ENCODE peak calls at places on chromosomes 2 and 18, in nine cellular contexts. One of them, this sample, is unnamed.

GRCh38 chr2:175156534-175156933 is 11.5 kb downstream of the ATF2 start:
- DNase-seq in NCI-H524: peak
- DNase-seq in iPS DF 19.7: no peak
- DNase-seq in CD4-positive, CD25-positive, alpha-beta regulatory T cell: no peak
- DNase-seq in WTC11: no peak
- DNase-seq in activated naive CD8-positive, alpha-beta T cell treated with anti-CD3 and anti-CD28 coated beads, Interleukin-2, amount 50 U/mL, for 16 hours: no peak
- DNase-seq in GF-D8: no peak
- DNase-seq in myocyte: no peak
- DNase-seq in CD8-positive, alpha-beta T cell: no peak
- DNase-seq in this sample: no peak

GRCh38 chr2:223601932-223602676 is at the start of gene SCG2:
- DNase-seq in NCI-H524: no peak
- DNase-seq in iPS DF 19.7: no peak
- DNase-seq in CD4-positive, CD25-positive, alpha-beta regulatory T cell: peak
- DNase-seq in WTC11: peak
- DNase-seq in activated naive CD8-positive, alpha-beta T cell treated with anti-CD3 and anti-CD28 coated beads, Interleukin-2, amount 50 U/mL, for 16 hours: no peak
- DNase-seq in GF-D8: no peak
- DNase-seq in myocyte: peak
- DNase-seq in CD8-positive, alpha-beta T cell: peak
- DNase-seq in this sample: peak

GRCh38 chr2:7620255-7620654 is 703.0 kb downstream of the RNF144A start:
- DNase-seq in NCI-H524: no peak
- DNase-seq in iPS DF 19.7: no peak
- DNase-seq in CD4-positive, CD25-positive, alpha-beta regulatory T cell: no peak
- DNase-seq in WTC11: no peak
- DNase-seq in activated naive CD8-positive, alpha-beta T cell treated with anti-CD3 and anti-CD28 coated beads, Interleukin-2, amount 50 U/mL, for 16 hours: no peak
- DNase-seq in GF-D8: no peak
- DNase-seq in myocyte: no peak
- DNase-seq in CD8-positive, alpha-beta T cell: no peak
- DNase-seq in this sample: no peak

GRCh38 chr2:19529663-19530062 is 171.2 kb upstream of the OSR1 start:
- DNase-seq in NCI-H524: no peak
- DNase-seq in iPS DF 19.7: no peak
- DNase-seq in CD4-positive, CD25-positive, alpha-beta regulatory T cell: no peak
- DNase-seq in WTC11: no peak
- DNase-seq in activated naive CD8-positive, alpha-beta T cell treated with anti-CD3 and anti-CD28 coated beads, Interleukin-2, amount 50 U/mL, for 16 hours: no peak
- DNase-seq in GF-D8: no peak
- DNase-seq in myocyte: no peak
- DNase-seq in CD8-positive, alpha-beta T cell: no peak
- DNase-seq in this sample: no peak

GRCh38 chr18:64017870-64018269 is 48.0 kb downstream of the SERPINB8 start:
- DNase-seq in NCI-H524: no peak
- DNase-seq in iPS DF 19.7: no peak
- DNase-seq in CD4-positive, CD25-positive, alpha-beta regulatory T cell: peak
- DNase-seq in WTC11: no peak
- DNase-seq in activated naive CD8-positive, alpha-beta T cell treated with anti-CD3 and anti-CD28 coated beads, Interleukin-2, amount 50 U/mL, for 16 hours: no peak
- DNase-seq in GF-D8: no peak
- DNase-seq in myocyte: peak
- DNase-seq in CD8-positive, alpha-beta T cell: no peak
- DNase-seq in this sample: peak

GRCh38 chr2:211270257-211270656 is 713.9 kb downstream of the CPS1 start:
- DNase-seq in NCI-H524: no peak
- DNase-seq in iPS DF 19.7: no peak
- DNase-seq in CD4-positive, CD25-positive, alpha-beta regulatory T cell: no peak
- DNase-seq in WTC11: no peak
- DNase-seq in activated naive CD8-positive, alpha-beta T cell treated with anti-CD3 and anti-CD28 coated beads, Interleukin-2, amount 50 U/mL, for 16 hours: no peak
- DNase-seq in GF-D8: no peak
- DNase-seq in myocyte: no peak
- DNase-seq in CD8-positive, alpha-beta T cell: no peak
- DNase-seq in this sample: no peak

GRCh38 chr2:119826370-119826961 is 66.7 kb downstream of the PTPN4 start:
- DNase-seq in NCI-H524: peak
- DNase-seq in iPS DF 19.7: peak
- DNase-seq in CD4-positive, CD25-positive, alpha-beta regulatory T cell: peak
- DNase-seq in WTC11: peak
- DNase-seq in activated naive CD8-positive, alpha-beta T cell treated with anti-CD3 and anti-CD28 coated beads, Interleukin-2, amount 50 U/mL, for 16 hours: no peak
- DNase-seq in GF-D8: peak
- DNase-seq in myocyte: peak
- DNase-seq in CD8-positive, alpha-beta T cell: peak
- DNase-seq in this sample: peak

GRCh38 chr2:94984964-94985575 is 40.4 kb upstream of the MAL start:
- DNase-seq in NCI-H524: no peak
- DNase-seq in iPS DF 19.7: no peak
- DNase-seq in CD4-positive, CD25-positive, alpha-beta regulatory T cell: no peak
- DNase-seq in WTC11: no peak
- DNase-seq in activated naive CD8-positive, alpha-beta T cell treated with anti-CD3 and anti-CD28 coated beads, Interleukin-2, amount 50 U/mL, for 16 hours: no peak
- DNase-seq in GF-D8: no peak
- DNase-seq in myocyte: no peak
- DNase-seq in CD8-positive, alpha-beta T cell: no peak
- DNase-seq in this sample: no peak

GRCh38 chr2:142082363-142082762 is 48.5 kb downstream of the LRP1B start:
- DNase-seq in NCI-H524: no peak
- DNase-seq in iPS DF 19.7: no peak
- DNase-seq in CD4-positive, CD25-positive, alpha-beta regulatory T cell: no peak
- DNase-seq in WTC11: no peak
- DNase-seq in activated naive CD8-positive, alpha-beta T cell treated with anti-CD3 and anti-CD28 coated beads, Interleukin-2, amount 50 U/mL, for 16 hours: no peak
- DNase-seq in GF-D8: no peak
- DNase-seq in myocyte: no peak
- DNase-seq in CD8-positive, alpha-beta T cell: no peak
- DNase-seq in this sample: peak

GRCh38 chr2:187627153-187627552 is 72.9 kb upstream of the TFPI start:
- DNase-seq in NCI-H524: no peak
- DNase-seq in iPS DF 19.7: no peak
- DNase-seq in CD4-positive, CD25-positive, alpha-beta regulatory T cell: no peak
- DNase-seq in WTC11: no peak
- DNase-seq in activated naive CD8-positive, alpha-beta T cell treated with anti-CD3 and anti-CD28 coated beads, Interleukin-2, amount 50 U/mL, for 16 hours: no peak
- DNase-seq in GF-D8: no peak
- DNase-seq in myocyte: no peak
- DNase-seq in CD8-positive, alpha-beta T cell: no peak
- DNase-seq in this sample: no peak

GRCh38 chr2:10028988-10029874 is 14.1 kb upstream of the KLF11 start:
- DNase-seq in NCI-H524: no peak
- DNase-seq in iPS DF 19.7: no peak
- DNase-seq in CD4-positive, CD25-positive, alpha-beta regulatory T cell: peak
- DNase-seq in WTC11: peak
- DNase-seq in activated naive CD8-positive, alpha-beta T cell treated with anti-CD3 and anti-CD28 coated beads, Interleukin-2, amount 50 U/mL, for 16 hours: no peak
- DNase-seq in GF-D8: peak
- DNase-seq in myocyte: no peak
- DNase-seq in CD8-positive, alpha-beta T cell: peak
- DNase-seq in this sample: peak

GRCh38 chr2:13504808-13505207 is 788.1 kb downstream of the TRIB2 start:
- DNase-seq in NCI-H524: no peak
- DNase-seq in iPS DF 19.7: no peak
- DNase-seq in CD4-positive, CD25-positive, alpha-beta regulatory T cell: no peak
- DNase-seq in WTC11: no peak
- DNase-seq in activated naive CD8-positive, alpha-beta T cell treated with anti-CD3 and anti-CD28 coated beads, Interleukin-2, amount 50 U/mL, for 16 hours: no peak
- DNase-seq in GF-D8: no peak
- DNase-seq in myocyte: no peak
- DNase-seq in CD8-positive, alpha-beta T cell: no peak
- DNase-seq in this sample: no peak

GRCh38 chr2:152384992-152385391 is 50.0 kb downstream of the FMNL2 start:
- DNase-seq in NCI-H524: no peak
- DNase-seq in iPS DF 19.7: no peak
- DNase-seq in CD4-positive, CD25-positive, alpha-beta regulatory T cell: no peak
- DNase-seq in WTC11: no peak
- DNase-seq in activated naive CD8-positive, alpha-beta T cell treated with anti-CD3 and anti-CD28 coated beads, Interleukin-2, amount 50 U/mL, for 16 hours: no peak
- DNase-seq in GF-D8: no peak
- DNase-seq in myocyte: no peak
- DNase-seq in CD8-positive, alpha-beta T cell: no peak
- DNase-seq in this sample: no peak

GRCh38 chr2:240589850-240590525 is 3.5 kb downstream of the CAPN10 start:
- DNase-seq in NCI-H524: no peak
- DNase-seq in iPS DF 19.7: no peak
- DNase-seq in CD4-positive, CD25-positive, alpha-beta regulatory T cell: no peak
- DNase-seq in WTC11: no peak
- DNase-seq in activated naive CD8-positive, alpha-beta T cell treated with anti-CD3 and anti-CD28 coated beads, Interleukin-2, amount 50 U/mL, for 16 hours: no peak
- DNase-seq in GF-D8: no peak
- DNase-seq in myocyte: no peak
- DNase-seq in CD8-positive, alpha-beta T cell: no peak
- DNase-seq in this sample: no peak

GRCh38 chr2:237927135-237927534 is 39.7 kb upstream of the UBE2F start:
- DNase-seq in NCI-H524: no peak
- DNase-seq in iPS DF 19.7: no peak
- DNase-seq in CD4-positive, CD25-positive, alpha-beta regulatory T cell: no peak
- DNase-seq in WTC11: peak
- DNase-seq in activated naive CD8-positive, alpha-beta T cell treated with anti-CD3 and anti-CD28 coated beads, Interleukin-2, amount 50 U/mL, for 16 hours: no peak
- DNase-seq in GF-D8: no peak
- DNase-seq in myocyte: peak
- DNase-seq in CD8-positive, alpha-beta T cell: no peak
- DNase-seq in this sample: no peak

GRCh38 chr2:3805120-3805519 is 101.7 kb downstream of the DCDC2C start:
- DNase-seq in NCI-H524: peak
- DNase-seq in iPS DF 19.7: no peak
- DNase-seq in CD4-positive, CD25-positive, alpha-beta regulatory T cell: no peak
- DNase-seq in WTC11: no peak
- DNase-seq in activated naive CD8-positive, alpha-beta T cell treated with anti-CD3 and anti-CD28 coated beads, Interleukin-2, amount 50 U/mL, for 16 hours: no peak
- DNase-seq in GF-D8: no peak
- DNase-seq in myocyte: no peak
- DNase-seq in CD8-positive, alpha-beta T cell: no peak
- DNase-seq in this sample: no peak

GRCh38 chr2:231017250-231017636 is 20.1 kb upstream of the C2orf72 start:
- DNase-seq in NCI-H524: peak
- DNase-seq in iPS DF 19.7: no peak
- DNase-seq in CD4-positive, CD25-positive, alpha-beta regulatory T cell: no peak
- DNase-seq in WTC11: no peak
- DNase-seq in activated naive CD8-positive, alpha-beta T cell treated with anti-CD3 and anti-CD28 coated beads, Interleukin-2, amount 50 U/mL, for 16 hours: no peak
- DNase-seq in GF-D8: no peak
- DNase-seq in myocyte: no peak
- DNase-seq in CD8-positive, alpha-beta T cell: no peak
- DNase-seq in this sample: no peak

GRCh38 chr18:7234061-7234460 is 3.2 kb downstream of the LRRC30 start:
- DNase-seq in NCI-H524: no peak
- DNase-seq in iPS DF 19.7: no peak
- DNase-seq in CD4-positive, CD25-positive, alpha-beta regulatory T cell: no peak
- DNase-seq in WTC11: no peak
- DNase-seq in activated naive CD8-positive, alpha-beta T cell treated with anti-CD3 and anti-CD28 coated beads, Interleukin-2, amount 50 U/mL, for 16 hours: no peak
- DNase-seq in GF-D8: no peak
- DNase-seq in myocyte: peak
- DNase-seq in CD8-positive, alpha-beta T cell: no peak
- DNase-seq in this sample: no peak

GRCh38 chr18:11791131-11791530 is 60.1 kb upstream of the CHMP1B start:
- DNase-seq in NCI-H524: no peak
- DNase-seq in iPS DF 19.7: no peak
- DNase-seq in CD4-positive, CD25-positive, alpha-beta regulatory T cell: no peak
- DNase-seq in WTC11: no peak
- DNase-seq in activated naive CD8-positive, alpha-beta T cell treated with anti-CD3 and anti-CD28 coated beads, Interleukin-2, amount 50 U/mL, for 16 hours: no peak
- DNase-seq in GF-D8: no peak
- DNase-seq in myocyte: peak
- DNase-seq in CD8-positive, alpha-beta T cell: no peak
- DNase-seq in this sample: no peak

GRCh38 chr18:68735498-68736343 is 20.8 kb upstream of the TMX3 start:
- DNase-seq in NCI-H524: no peak
- DNase-seq in iPS DF 19.7: no peak
- DNase-seq in CD4-positive, CD25-positive, alpha-beta regulatory T cell: peak
- DNase-seq in WTC11: no peak
- DNase-seq in activated naive CD8-positive, alpha-beta T cell treated with anti-CD3 and anti-CD28 coated beads, Interleukin-2, amount 50 U/mL, for 16 hours: no peak
- DNase-seq in GF-D8: no peak
- DNase-seq in myocyte: peak
- DNase-seq in CD8-positive, alpha-beta T cell: no peak
- DNase-seq in this sample: peak

GRCh38 chr2:121689356-121689755 is 40.1 kb upstream of the CLASP1 start:
- DNase-seq in NCI-H524: peak
- DNase-seq in iPS DF 19.7: no peak
- DNase-seq in CD4-positive, CD25-positive, alpha-beta regulatory T cell: no peak
- DNase-seq in WTC11: no peak
- DNase-seq in activated naive CD8-positive, alpha-beta T cell treated with anti-CD3 and anti-CD28 coated beads, Interleukin-2, amount 50 U/mL, for 16 hours: no peak
- DNase-seq in GF-D8: no peak
- DNase-seq in myocyte: peak
- DNase-seq in CD8-positive, alpha-beta T cell: no peak
- DNase-seq in this sample: peak

GRCh38 chr18:22840606-22841144 is 92.5 kb upstream of the RBBP8 start:
- DNase-seq in NCI-H524: no peak
- DNase-seq in iPS DF 19.7: no peak
- DNase-seq in CD4-positive, CD25-positive, alpha-beta regulatory T cell: no peak
- DNase-seq in WTC11: no peak
- DNase-seq in activated naive CD8-positive, alpha-beta T cell treated with anti-CD3 and anti-CD28 coated beads, Interleukin-2, amount 50 U/mL, for 16 hours: no peak
- DNase-seq in GF-D8: no peak
- DNase-seq in myocyte: no peak
- DNase-seq in CD8-positive, alpha-beta T cell: no peak
- DNase-seq in this sample: no peak

GRCh38 chr2:31018280-31018679 is 120.0 kb downstream of the GALNT14 start:
- DNase-seq in NCI-H524: no peak
- DNase-seq in iPS DF 19.7: no peak
- DNase-seq in CD4-positive, CD25-positive, alpha-beta regulatory T cell: no peak
- DNase-seq in WTC11: no peak
- DNase-seq in activated naive CD8-positive, alpha-beta T cell treated with anti-CD3 and anti-CD28 coated beads, Interleukin-2, amount 50 U/mL, for 16 hours: no peak
- DNase-seq in GF-D8: no peak
- DNase-seq in myocyte: no peak
- DNase-seq in CD8-positive, alpha-beta T cell: no peak
- DNase-seq in this sample: no peak

GRCh38 chr2:165544897-165545296 is 75.4 kb downstream of the CSRNP3 start:
- DNase-seq in NCI-H524: no peak
- DNase-seq in iPS DF 19.7: no peak
- DNase-seq in CD4-positive, CD25-positive, alpha-beta regulatory T cell: no peak
- DNase-seq in WTC11: no peak
- DNase-seq in activated naive CD8-positive, alpha-beta T cell treated with anti-CD3 and anti-CD28 coated beads, Interleukin-2, amount 50 U/mL, for 16 hours: no peak
- DNase-seq in GF-D8: no peak
- DNase-seq in myocyte: no peak
- DNase-seq in CD8-positive, alpha-beta T cell: no peak
- DNase-seq in this sample: no peak

GRCh38 chr2:134206573-134206972 is 47.3 kb upstream of the MGAT5 start:
- DNase-seq in NCI-H524: no peak
- DNase-seq in iPS DF 19.7: no peak
- DNase-seq in CD4-positive, CD25-positive, alpha-beta regulatory T cell: no peak
- DNase-seq in WTC11: no peak
- DNase-seq in activated naive CD8-positive, alpha-beta T cell treated with anti-CD3 and anti-CD28 coated beads, Interleukin-2, amount 50 U/mL, for 16 hours: no peak
- DNase-seq in GF-D8: no peak
- DNase-seq in myocyte: peak
- DNase-seq in CD8-positive, alpha-beta T cell: no peak
- DNase-seq in this sample: peak

GRCh38 chr2:157751462-157752058 is 122.9 kb upstream of the ACVR1C start:
- DNase-seq in NCI-H524: no peak
- DNase-seq in iPS DF 19.7: no peak
- DNase-seq in CD4-positive, CD25-positive, alpha-beta regulatory T cell: no peak
- DNase-seq in WTC11: peak
- DNase-seq in activated naive CD8-positive, alpha-beta T cell treated with anti-CD3 and anti-CD28 coated beads, Interleukin-2, amount 50 U/mL, for 16 hours: no peak
- DNase-seq in GF-D8: no peak
- DNase-seq in myocyte: peak
- DNase-seq in CD8-positive, alpha-beta T cell: peak
- DNase-seq in this sample: peak

GRCh38 chr2:1707771-1708351 is 36.5 kb downstream of the PXDN start:
- DNase-seq in NCI-H524: no peak
- DNase-seq in iPS DF 19.7: no peak
- DNase-seq in CD4-positive, CD25-positive, alpha-beta regulatory T cell: no peak
- DNase-seq in WTC11: peak
- DNase-seq in activated naive CD8-positive, alpha-beta T cell treated with anti-CD3 and anti-CD28 coated beads, Interleukin-2, amount 50 U/mL, for 16 hours: no peak
- DNase-seq in GF-D8: no peak
- DNase-seq in myocyte: peak
- DNase-seq in CD8-positive, alpha-beta T cell: no peak
- DNase-seq in this sample: peak

GRCh38 chr2:30165050-30165520 is 18.3 kb downstream of the YPEL5 start:
- DNase-seq in NCI-H524: peak
- DNase-seq in iPS DF 19.7: peak
- DNase-seq in CD4-positive, CD25-positive, alpha-beta regulatory T cell: peak
- DNase-seq in WTC11: peak
- DNase-seq in activated naive CD8-positive, alpha-beta T cell treated with anti-CD3 and anti-CD28 coated beads, Interleukin-2, amount 50 U/mL, for 16 hours: peak
- DNase-seq in GF-D8: peak
- DNase-seq in myocyte: peak
- DNase-seq in CD8-positive, alpha-beta T cell: peak
- DNase-seq in this sample: peak

GRCh38 chr2:26581991-26582842 is 58.9 kb downstream of the CIB4 start:
- DNase-seq in NCI-H524: no peak
- DNase-seq in iPS DF 19.7: no peak
- DNase-seq in CD4-positive, CD25-positive, alpha-beta regulatory T cell: no peak
- DNase-seq in WTC11: peak
- DNase-seq in activated naive CD8-positive, alpha-beta T cell treated with anti-CD3 and anti-CD28 coated beads, Interleukin-2, amount 50 U/mL, for 16 hours: no peak
- DNase-seq in GF-D8: no peak
- DNase-seq in myocyte: no peak
- DNase-seq in CD8-positive, alpha-beta T cell: no peak
- DNase-seq in this sample: no peak